ENCODE peak calls at places on chromosomes 13 and 19, in five cellular contexts. J, T, R, F and Q are unnamed samples.

GRCh38 chr13:43936630-43937029 is 56.9 kb downstream of the LACC1 start:
- DNase-seq in R (no peak), T (no peak), J (no peak), F (no peak), Q (no peak)

GRCh38 chr13:59867867-59868266 is 295.9 kb downstream of the DIAPH3 start:
- DNase-seq in J (no peak), T (no peak), R (no peak), F (no peak), Q (no peak)

GRCh38 chr13:42066542-42066941 is 18.1 kb downstream of the DGKH start:
- DNase-seq in J (no peak), F (no peak), T (no peak), R (no peak), Q (no peak)

GRCh38 chr19:8702350-8702749 is 3.8 kb upstream of the ACTL9 start:
- DNase-seq in R (peak; percentile 8), T (no peak), F (no peak), J (no peak), Q (no peak)

GRCh38 chr19:28887920-28888618 is 324.9 kb downstream of the UQCRFS1 start:
- DNase-seq in T (no peak), F (no peak), J (no peak), R (no peak), Q (no peak)

GRCh38 chr13:30581582-30581981 is 36.1 kb upstream of the USPL1 start:
- DNase-seq in J (no peak), T (no peak), F (peak; percentile 15), R (no peak), Q (no peak)

GRCh38 chr13:109123971-109124370 is 494.6 kb downstream of the MYO16 start:
- DNase-seq in R (no peak), J (no peak), F (no peak), T (no peak), Q (no peak)

GRCh38 chr19:53892981-53893325 is 11.0 kb downstream of the PRKCG start:
- DNase-seq in R (no peak), J (no peak), T (no peak), F (no peak), Q (no peak)

GRCh38 chr19:46841458-46842083 is 9.1 kb downstream of the AP2S1 start:
- DNase-seq in R (no peak), F (no peak), T (peak; percentile 37), J (no peak), Q (no peak)

GRCh38 chr13:91699863-91700262 is 301.4 kb downstream of the GPC5 start:
- DNase-seq in R (no peak), F (no peak), T (no peak), J (no peak), Q (no peak)

GRCh38 chr19:8611890-8612806 is 1.6 kb upstream of the ADAMTS10 start:
- DNase-seq in J (peak; percentile 80), F (peak; percentile 27), R (no peak), T (peak; percentile 56), Q (peak; percentile 73)

GRCh38 chr13:50576156-50576555 is 267.3 kb downstream of the DLEU7 start:
- DNase-seq in J (no peak), F (peak; percentile 86), T (no peak), R (no peak), Q (peak; percentile 80)

GRCh38 chr19:29842471-29843179 is 30.8 kb downstream of the CCNE1 start:
- DNase-seq in F (no peak), J (no peak), T (no peak), R (no peak), Q (no peak)

GRCh38 chr19:48926909-48927308 is 6.6 kb upstream of the DHDH start:
- DNase-seq in R (no peak), J (peak; percentile 65), F (peak; percentile 41), T (no peak), Q (no peak)

GRCh38 chr19:15584095-15584494 is 30.9 kb upstream of the CYP4F8 start:
- DNase-seq in R (no peak), J (no peak), F (no peak), T (no peak), Q (no peak)

GRCh38 chr19:50555447-50556235 is 12.6 kb downstream of the LRRC4B start:
- DNase-seq in F (no peak), J (no peak), R (no peak), T (no peak), Q (no peak)

GRCh38 chr19:39162441-39163043 is 34.2 kb upstream of the NCCRP1 start:
- DNase-seq in F (no peak), J (no peak), R (no peak), T (no peak), Q (no peak)

GRCh38 chr13:44052843-44053607 is 173.3 kb downstream of the LACC1 start:
- DNase-seq in T (no peak), J (no peak), F (no peak), R (no peak), Q (no peak)

GRCh38 chr19:17441241-17442135 is 7.0 kb downstream of the TMEM221 start:
- DNase-seq in T (no peak), F (peak; percentile 23), J (no peak), R (no peak), Q (no peak)

GRCh38 chr13:113022391-113023216 is 53.6 kb downstream of the MCF2L start:
- DNase-seq in R (no peak), F (no peak), J (no peak), T (no peak), Q (no peak)

GRCh38 chr13:40662866-40663265 is 3.6 kb downstream of the FOXO1 start:
- DNase-seq in T (no peak), R (no peak), J (no peak), F (no peak), Q (no peak)

GRCh38 chr19:6354098-6354674 is 7.1 kb upstream of the CLPP start:
- DNase-seq in T (no peak), J (no peak), R (no peak), F (no peak), Q (no peak)

GRCh38 chr19:10086032-10086903 is at the start of gene SHFL:
- DNase-seq in J (peak; percentile 44), R (peak; percentile 83), F (peak; percentile 80), T (peak; percentile 90), Q (peak; percentile 91)

GRCh38 chr19:50378863-50379236 is 2.6 kb downstream of the NR1H2 start:
- DNase-seq in R (no peak), T (no peak), J (no peak), F (no peak), Q (no peak)

GRCh38 chr13:95603887-95604533 is 40.5 kb downstream of the DZIP1 start:
- DNase-seq in F (peak; percentile 77), T (no peak), R (no peak), J (peak; percentile 40), Q (peak; percentile 7)

GRCh38 chr19:49850221-49850486 is 805 bp upstream of the PTOV1 start:
- DNase-seq in J (no peak), R (no peak), T (no peak), F (no peak), Q (no peak)

GRCh38 chr13:45138282-45138681 is 18.0 kb downstream of the GTF2F2 start:
- DNase-seq in R (no peak), T (no peak), F (no peak), J (no peak), Q (no peak)

GRCh38 chr13:107576430-107576829 is 638.9 kb downstream of the LIG4 start:
- DNase-seq in F (no peak), T (no peak), J (no peak), R (no peak), Q (no peak)

GRCh38 chr13:27338816-27339215 is 68.2 kb downstream of the RASL11A start:
- DNase-seq in F (no peak), R (no peak), J (no peak), T (no peak), Q (no peak)

GRCh38 chr13:42996584-42996983 is 4.5 kb upstream of the EPSTI1 start:
- DNase-seq in R (no peak), F (no peak), J (peak; percentile 30), T (no peak), Q (no peak)

GRCh38 chr19:18152817-18153554 is at the start of gene PIK3R2:
- DNase-seq in J (peak; percentile 86), T (peak; percentile 100), R (peak; percentile 100), F (peak; percentile 100), Q (peak; percentile 99)

GRCh38 chr13:63942372-63942771 is 2526.7 kb upstream of the PCDH20 start:
- DNase-seq in J (no peak), R (no peak), T (no peak), F (no peak), Q (no peak)

GRCh38 chr19:51005248-51005647 is 3.8 kb upstream of the KLK8 start:
- DNase-seq in F (no peak), R (no peak), J (no peak), T (no peak), Q (no peak)

GRCh38 chr19:55426042-55426441 is 17.1 kb downstream of the SHISA7 start:
- DNase-seq in R (no peak), F (no peak), J (no peak), T (no peak), Q (no peak)

GRCh38 chr19:24062222-24062621 is 24.8 kb upstream of the ZNF254 start:
- DNase-seq in T (no peak), R (no peak), F (no peak), J (no peak), Q (no peak)

GRCh38 chr19:54481326-54481930 is 8.3 kb upstream of the CDC42EP5 start:
- DNase-seq in T (no peak), F (peak; percentile 26), J (no peak), R (no peak), Q (no peak)

GRCh38 chr19:55116232-55117062 is 990 bp downstream of the PPP1R12C start:
- DNase-seq in R (peak; percentile 51), T (peak; percentile 62), J (peak; percentile 91), F (peak; percentile 43), Q (peak; percentile 62)

DNA sequence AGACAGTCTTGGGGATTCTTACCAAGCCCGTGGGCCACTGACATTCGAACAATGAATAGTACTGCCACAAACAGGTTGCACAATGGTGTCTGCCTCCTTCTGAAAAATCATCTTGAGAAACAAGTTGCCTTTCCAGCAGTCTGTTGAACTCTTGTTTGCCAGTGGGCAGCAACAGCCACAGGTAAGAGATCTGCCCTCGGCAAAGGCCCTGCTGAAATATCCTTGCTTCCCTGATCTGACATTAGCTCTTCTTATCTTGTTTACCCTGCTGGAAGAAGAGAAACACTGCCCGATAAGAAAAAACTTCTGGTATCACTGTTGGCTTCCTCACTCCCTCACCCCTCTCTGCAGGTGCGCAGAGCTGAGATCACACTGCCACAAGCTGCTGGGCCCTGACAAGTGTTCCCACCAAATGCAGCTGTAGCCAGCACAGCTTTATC is 2.0 kb downstream of the DOCK9 start:
- DNase-seq in T (no peak), J (no peak), R (no peak), F (no peak), Q (no peak)
- H3K4me1 ChIP-seq in T (peaks cover 59% of the 10 kb centered on the region), J (peaks cover 7% of the 10 kb centered on the region), R (no peaks in the 10 kb centered on the region), F (peaks cover 25% of the 10 kb centered on the region), Q (peaks cover 18% of the 10 kb centered on the region)

DNA sequence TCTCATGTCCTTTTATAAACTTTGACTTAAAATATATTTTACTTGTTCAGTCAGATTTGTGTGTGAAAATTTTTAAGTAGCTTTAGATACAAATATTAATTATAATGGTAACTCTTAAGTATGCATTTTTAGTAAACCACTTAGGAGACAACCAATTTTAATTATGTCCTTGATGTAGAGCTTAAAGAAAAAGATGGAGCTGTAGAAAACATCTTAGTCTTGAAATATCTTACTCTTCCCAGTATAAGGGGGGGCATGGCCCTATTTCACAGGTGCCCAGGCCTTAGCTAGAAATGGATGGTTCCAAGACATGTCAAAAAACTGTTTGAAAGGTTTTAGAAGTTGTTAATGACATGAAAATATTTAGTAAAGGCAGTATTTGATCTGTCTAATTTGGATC is 43.4 kb upstream of the CEACAM21 start:
- DNase-seq in J (no peak), R (no peak), T (no peak), F (no peak), Q (no peak)
- H3K4me1 ChIP-seq in J (peaks cover 7% of the 10 kb centered on the region), R (peaks cover 17% of the 10 kb centered on the region), T (peaks cover 51% of the 10 kb centered on the region), F (no peaks in the 10 kb centered on the region), Q (peaks cover 7% of the 10 kb centered on the region)

GRCh38 chr13:32035701-32036100 is 4.1 kb downstream of the FRY start:
- DNase-seq in R (no peak), F (no peak), J (no peak), T (no peak), Q (no peak)
- H3K4me1 ChIP-seq in R (peaks cover 3% of the 10 kb centered on the region), F (peaks cover 64% of the 10 kb centered on the region), J (no peaks in the 10 kb centered on the region), T (no peaks in the 10 kb centered on the region), Q (peaks cover 3% of the 10 kb centered on the region)

GRCh38 chr19:12782424-12783225 is 7.3 kb upstream of the HOOK2 start:
- DNase-seq in R (peak; percentile 89), T (peak; percentile 97), F (peak; percentile 79), J (no peak), Q (peak; percentile 94)
- H3K4me1 ChIP-seq in R (peaks cover 62% of the 10 kb centered on the region), T (peaks cover 66% of the 10 kb centered on the region), F (peaks cover 71% of the 10 kb centered on the region), J (peaks cover 72% of the 10 kb centered on the region), Q (peaks cover 60% of the 10 kb centered on the region)